ENCODE peak calls at places on chromosomes 2 and 18, in nine cellular contexts. One of them, this sample, is unnamed.

GRCh38 chr18:1663879-1664705 is 759.4 kb downstream of the ADCYAP1 start:
- DNase-seq in dorsolateral prefrontal cortex: no peak
- DNase-seq in left lung: peak; percentile 66
- DNase-seq in heart left ventricle: peak; percentile 33
- DNase-seq in heart right ventricle: peak; percentile 35
- DNase-seq in hepatocyte: peak; percentile 76
- DNase-seq in A549: peak; percentile 44
- DNase-seq in fibroblast of lung: peak; percentile 3
- DNase-seq in cardiac muscle cell: peak; percentile 74
- DNase-seq in this sample: peak; percentile 20

GRCh38 chr18:11733031-11733430 is 44.0 kb downstream of the GNAL start:
- DNase-seq in cardiac muscle cell: peak; percentile 81
- DNase-seq in left lung: peak; percentile 78
- DNase-seq in A549: peak; percentile 74
- DNase-seq in hepatocyte: peak; percentile 86
- DNase-seq in fibroblast of lung: peak; percentile 38
- DNase-seq in heart right ventricle: peak; percentile 82
- DNase-seq in dorsolateral prefrontal cortex: peak; percentile 72
- DNase-seq in heart left ventricle: peak; percentile 78
- DNase-seq in this sample: peak; percentile 70

GRCh38 chr2:224838335-224838734 is 122.2 kb upstream of the CCDC195 start:
- DNase-seq in heart right ventricle: no peak
- DNase-seq in cardiac muscle cell: no peak
- DNase-seq in heart left ventricle: no peak
- DNase-seq in dorsolateral prefrontal cortex: no peak
- DNase-seq in fibroblast of lung: peak; percentile 55
- DNase-seq in hepatocyte: no peak
- DNase-seq in A549: no peak
- DNase-seq in left lung: no peak
- DNase-seq in this sample: no peak

GRCh38 chr2:96601382-96602292 is 36.5 kb downstream of the KANSL3 start:
- DNase-seq in cardiac muscle cell: no peak
- DNase-seq in dorsolateral prefrontal cortex: no peak
- DNase-seq in hepatocyte: peak; percentile 49
- DNase-seq in heart left ventricle: no peak
- DNase-seq in left lung: no peak
- DNase-seq in A549: no peak
- DNase-seq in fibroblast of lung: no peak
- DNase-seq in heart right ventricle: no peak
- DNase-seq in this sample: no peak

GRCh38 chr2:290090-290722 is 2.3 kb upstream of the ALKAL2 start:
- DNase-seq in cardiac muscle cell: peak; percentile 79
- DNase-seq in A549: peak; percentile 83
- DNase-seq in heart right ventricle: peak; percentile 73
- DNase-seq in fibroblast of lung: peak; percentile 73
- DNase-seq in heart left ventricle: peak; percentile 73
- DNase-seq in dorsolateral prefrontal cortex: peak; percentile 82
- DNase-seq in left lung: peak; percentile 74
- DNase-seq in hepatocyte: peak; percentile 83
- DNase-seq in this sample: peak; percentile 52

GRCh38 chr18:59799383-59800015 is 100.3 kb upstream of the PMAIP1 start:
- DNase-seq in fibroblast of lung: no peak
- DNase-seq in cardiac muscle cell: no peak
- DNase-seq in heart right ventricle: no peak
- DNase-seq in dorsolateral prefrontal cortex: no peak
- DNase-seq in hepatocyte: no peak
- DNase-seq in left lung: no peak
- DNase-seq in A549: no peak
- DNase-seq in heart left ventricle: no peak
- DNase-seq in this sample: no peak

GRCh38 chr2:168490015-168490874 is 34.2 kb downstream of the CERS6 start:
- DNase-seq in left lung: no peak
- DNase-seq in dorsolateral prefrontal cortex: no peak
- DNase-seq in fibroblast of lung: peak; percentile 66
- DNase-seq in cardiac muscle cell: peak; percentile 47
- DNase-seq in heart left ventricle: no peak
- DNase-seq in A549: peak; percentile 38
- DNase-seq in hepatocyte: peak; percentile 44
- DNase-seq in heart right ventricle: no peak
- DNase-seq in this sample: peak; percentile 9

GRCh38 chr2:228048838-228049490 is 132.5 kb downstream of the SPHKAP start:
- DNase-seq in heart left ventricle: no peak
- DNase-seq in fibroblast of lung: peak; percentile 19
- DNase-seq in cardiac muscle cell: peak; percentile 70
- DNase-seq in heart right ventricle: no peak
- DNase-seq in dorsolateral prefrontal cortex: no peak
- DNase-seq in left lung: peak; percentile 31
- DNase-seq in hepatocyte: peak; percentile 81
- DNase-seq in A549: peak; percentile 62
- DNase-seq in this sample: peak; percentile 71

GRCh38 chr2:205139822-205140612 is 542.3 kb upstream of the NRP2 start:
- DNase-seq in heart right ventricle: peak; percentile 12
- DNase-seq in hepatocyte: peak; percentile 11
- DNase-seq in left lung: peak; percentile 63
- DNase-seq in A549: no peak
- DNase-seq in dorsolateral prefrontal cortex: no peak
- DNase-seq in fibroblast of lung: no peak
- DNase-seq in heart left ventricle: peak; percentile 19
- DNase-seq in cardiac muscle cell: peak; percentile 49
- DNase-seq in this sample: no peak

GRCh38 chr18:48898521-48898920 is 52.2 kb downstream of the SMAD7 start:
- DNase-seq in fibroblast of lung: no peak
- DNase-seq in cardiac muscle cell: no peak
- DNase-seq in A549: no peak
- DNase-seq in left lung: no peak
- DNase-seq in hepatocyte: no peak
- DNase-seq in heart left ventricle: no peak
- DNase-seq in dorsolateral prefrontal cortex: no peak
- DNase-seq in heart right ventricle: no peak
- DNase-seq in this sample: no peak

GRCh38 chr18:73218293-73218692 is 350.5 kb upstream of the NETO1 start:
- DNase-seq in hepatocyte: no peak
- DNase-seq in heart left ventricle: no peak
- DNase-seq in A549: no peak
- DNase-seq in heart right ventricle: no peak
- DNase-seq in left lung: no peak
- DNase-seq in cardiac muscle cell: no peak
- DNase-seq in fibroblast of lung: no peak
- DNase-seq in dorsolateral prefrontal cortex: no peak
- DNase-seq in this sample: no peak
- TF ChIP-seq CTCF in hepatocyte: no peak
- TF ChIP-seq CTCF in heart left ventricle: no peak
- TF ChIP-seq CTCF in A549: no peak
- TF ChIP-seq CTCF in heart right ventricle: no peak
- TF ChIP-seq CTCF in left lung: no peak
- TF ChIP-seq CTCF in cardiac muscle cell: no peak
- TF ChIP-seq CTCF in fibroblast of lung: no peak
- TF ChIP-seq CTCF in dorsolateral prefrontal cortex: no peak
- TF ChIP-seq CTCF in this sample: no peak

DNA sequence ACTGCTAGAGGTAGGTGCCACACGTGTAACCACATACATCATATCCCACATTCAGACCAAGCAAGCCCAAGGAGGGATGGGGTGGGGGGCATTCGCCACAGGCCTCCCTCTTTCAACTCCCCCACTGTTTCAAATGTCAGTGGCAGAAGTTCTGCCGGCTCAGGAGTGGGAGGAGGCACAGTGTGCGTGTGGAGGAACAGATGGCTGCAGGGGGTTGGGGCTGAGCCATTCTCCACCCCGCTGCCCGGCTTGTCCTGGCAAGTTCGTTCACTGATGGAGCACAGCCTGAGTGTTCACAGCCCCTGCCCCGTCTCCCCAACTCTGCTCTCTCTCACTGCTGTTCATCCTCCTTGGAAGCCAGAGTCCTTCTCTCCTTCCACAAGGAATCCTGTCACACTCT is 75.4 kb upstream of the TANC1 start:
- DNase-seq in left lung: no peak
- DNase-seq in fibroblast of lung: peak; percentile 71
- DNase-seq in cardiac muscle cell: no peak
- DNase-seq in hepatocyte: peak; percentile 21
- DNase-seq in heart left ventricle: no peak
- DNase-seq in dorsolateral prefrontal cortex: no peak
- DNase-seq in heart right ventricle: no peak
- DNase-seq in A549: no peak
- DNase-seq in this sample: peak; percentile 87
- H3K27ac ChIP-seq in left lung: no peak overlapping the region
- H3K27ac ChIP-seq in fibroblast of lung: no peak overlapping the region
- H3K27ac ChIP-seq in cardiac muscle cell: no peak overlapping the region
- H3K27ac ChIP-seq in hepatocyte: peak overlapping the region; percentile 11
- H3K27ac ChIP-seq in heart left ventricle: no peak overlapping the region
- H3K27ac ChIP-seq in dorsolateral prefrontal cortex: no peak overlapping the region
- H3K27ac ChIP-seq in heart right ventricle: no peak overlapping the region
- H3K27ac ChIP-seq in A549: no peak overlapping the region
- H3K27ac ChIP-seq in this sample: peak overlapping the region; percentile 95

GRCh38 chr18:7565677-7566076 is 1.4 kb upstream of the PTPRM start:
- DNase-seq in dorsolateral prefrontal cortex: no peak
- DNase-seq in heart left ventricle: no peak
- DNase-seq in A549: no peak
- DNase-seq in hepatocyte: no peak
- DNase-seq in left lung: no peak
- DNase-seq in fibroblast of lung: no peak
- DNase-seq in heart right ventricle: no peak
- DNase-seq in cardiac muscle cell: no peak
- DNase-seq in this sample: no peak

GRCh38 chr18:7566244-7566586 is 901 bp upstream of the PTPRM start:
- DNase-seq in heart left ventricle: no peak
- DNase-seq in fibroblast of lung: peak; percentile 6
- DNase-seq in heart right ventricle: no peak
- DNase-seq in hepatocyte: no peak
- DNase-seq in dorsolateral prefrontal cortex: no peak
- DNase-seq in left lung: no peak
- DNase-seq in cardiac muscle cell: peak; percentile 26
- DNase-seq in A549: no peak
- DNase-seq in this sample: no peak

GRCh38 chr18:7566587-7567486 is at the start of gene PTPRM:
- DNase-seq in dorsolateral prefrontal cortex: peak; percentile 57
- DNase-seq in A549: peak; percentile 65
- DNase-seq in left lung: peak; percentile 84
- DNase-seq in heart right ventricle: peak; percentile 93
- DNase-seq in cardiac muscle cell: peak; percentile 94
- DNase-seq in hepatocyte: peak; percentile 94
- DNase-seq in heart left ventricle: peak; percentile 93
- DNase-seq in fibroblast of lung: peak; percentile 76
- DNase-seq in this sample: peak; percentile 68

GRCh38 chr18:7567487-7568425 is 640 bp downstream of the PTPRM start:
- DNase-seq in hepatocyte: peak; percentile 77
- DNase-seq in left lung: peak; percentile 42
- DNase-seq in fibroblast of lung: peak; percentile 77
- DNase-seq in A549: peak; percentile 51
- DNase-seq in heart left ventricle: peak; percentile 46
- DNase-seq in heart right ventricle: peak; percentile 55
- DNase-seq in cardiac muscle cell: peak; percentile 75
- DNase-seq in dorsolateral prefrontal cortex: peak; percentile 24
- DNase-seq in this sample: peak; percentile 26

GRCh38 chr18:7568426-7568825 is 1.3 kb downstream of the PTPRM start:
- DNase-seq in left lung: peak; percentile 39
- DNase-seq in heart left ventricle: peak; percentile 52
- DNase-seq in fibroblast of lung: peak; percentile 45
- DNase-seq in cardiac muscle cell: peak; percentile 84
- DNase-seq in A549: no peak
- DNase-seq in heart right ventricle: peak; percentile 56
- DNase-seq in hepatocyte: peak; percentile 66
- DNase-seq in dorsolateral prefrontal cortex: no peak
- DNase-seq in this sample: no peak
- TF ChIP-seq CTCF in left lung: no peak
- TF ChIP-seq CTCF in heart left ventricle: no peak
- TF ChIP-seq CTCF in fibroblast of lung: no peak
- TF ChIP-seq CTCF in cardiac muscle cell: peak; percentile 15
- TF ChIP-seq CTCF in A549: no peak
- TF ChIP-seq CTCF in heart right ventricle: peak; percentile 45
- TF ChIP-seq CTCF in hepatocyte: peak; percentile 44
- TF ChIP-seq CTCF in dorsolateral prefrontal cortex: no peak
- TF ChIP-seq CTCF in this sample: peak; percentile 25

GRCh38 chr2:111196435-111196834 is 75.7 kb downstream of the BCL2L11 start:
- DNase-seq in left lung: no peak
- DNase-seq in A549: no peak
- DNase-seq in fibroblast of lung: no peak
- DNase-seq in cardiac muscle cell: no peak
- DNase-seq in heart left ventricle: no peak
- DNase-seq in dorsolateral prefrontal cortex: no peak
- DNase-seq in hepatocyte: no peak
- DNase-seq in heart right ventricle: no peak
- DNase-seq in this sample: no peak

GRCh38 chr2:111201214-111201613 is 80.5 kb downstream of the BCL2L11 start:
- DNase-seq in hepatocyte: no peak
- DNase-seq in heart right ventricle: no peak
- DNase-seq in left lung: no peak
- DNase-seq in heart left ventricle: no peak
- DNase-seq in A549: no peak
- DNase-seq in cardiac muscle cell: no peak
- DNase-seq in dorsolateral prefrontal cortex: no peak
- DNase-seq in fibroblast of lung: no peak
- DNase-seq in this sample: no peak

GRCh38 chr2:111199840-111200239 is 79.1 kb downstream of the BCL2L11 start:
- DNase-seq in cardiac muscle cell: no peak
- DNase-seq in A549: no peak
- DNase-seq in heart right ventricle: no peak
- DNase-seq in heart left ventricle: no peak
- DNase-seq in fibroblast of lung: no peak
- DNase-seq in hepatocyte: no peak
- DNase-seq in left lung: no peak
- DNase-seq in dorsolateral prefrontal cortex: no peak
- DNase-seq in this sample: no peak

GRCh38 chr2:111200333-111200879 is 79.7 kb downstream of the BCL2L11 start:
- DNase-seq in hepatocyte: no peak
- DNase-seq in heart right ventricle: no peak
- DNase-seq in cardiac muscle cell: no peak
- DNase-seq in fibroblast of lung: no peak
- DNase-seq in dorsolateral prefrontal cortex: no peak
- DNase-seq in heart left ventricle: no peak
- DNase-seq in A549: no peak
- DNase-seq in left lung: no peak
- DNase-seq in this sample: no peak

GRCh38 chr2:111198701-111199100 is 78.0 kb downstream of the BCL2L11 start:
- DNase-seq in left lung: no peak
- DNase-seq in heart left ventricle: no peak
- DNase-seq in fibroblast of lung: no peak
- DNase-seq in hepatocyte: no peak
- DNase-seq in dorsolateral prefrontal cortex: no peak
- DNase-seq in A549: no peak
- DNase-seq in heart right ventricle: no peak
- DNase-seq in cardiac muscle cell: no peak
- DNase-seq in this sample: no peak
- H3K27ac ChIP-seq in left lung: no peak overlapping the region
- H3K27ac ChIP-seq in heart left ventricle: no peak overlapping the region
- H3K27ac ChIP-seq in fibroblast of lung: no peak overlapping the region
- H3K27ac ChIP-seq in hepatocyte: no peak overlapping the region
- H3K27ac ChIP-seq in dorsolateral prefrontal cortex: no peak overlapping the region
- H3K27ac ChIP-seq in A549: no peak overlapping the region
- H3K27ac ChIP-seq in heart right ventricle: no peak overlapping the region
- H3K27ac ChIP-seq in cardiac muscle cell: no peak overlapping the region
- H3K27ac ChIP-seq in this sample: no peak overlapping the region

This sample was measured in RWPE1.